ENCODE peak calls at places on chromosomes 1 and 21, in eight cellular contexts. One of them, this sample, is unnamed.

GRCh38 chr1:231397882-231398671 is 24.0 kb downstream of the EGLN1 start:
- DNase-seq in NCI-H2081: no peak
- DNase-seq in progenitor cell of endocrine pancreas: no peak
- DNase-seq in prostate gland: no peak
- DNase-seq in HCEC 1CT: no peak
- DNase-seq in endothelial cell of umbilical vein: no peak
- DNase-seq in NCI-H1092 treated with DMSO at 0.1 percent for 48 hours: no peak
- DNase-seq in M059J: no peak
- DNase-seq in this sample: no peak

GRCh38 chr1:53541761-53542550 is 82.8 kb downstream of the DMRTB1 start:
- DNase-seq in progenitor cell of endocrine pancreas: no peak
- DNase-seq in prostate gland: no peak
- DNase-seq in NCI-H1092 treated with DMSO at 0.1 percent for 48 hours: no peak
- DNase-seq in endothelial cell of umbilical vein: no peak
- DNase-seq in HCEC 1CT: peak
- DNase-seq in M059J: peak
- DNase-seq in NCI-H2081: no peak
- DNase-seq in this sample: no peak

GRCh38 chr1:67013573-67013972 is 40.4 kb downstream of the SLC35D1 start:
- DNase-seq in HCEC 1CT: peak
- DNase-seq in prostate gland: no peak
- DNase-seq in M059J: peak
- DNase-seq in endothelial cell of umbilical vein: no peak
- DNase-seq in progenitor cell of endocrine pancreas: no peak
- DNase-seq in NCI-H1092 treated with DMSO at 0.1 percent for 48 hours: no peak
- DNase-seq in NCI-H2081: no peak
- DNase-seq in this sample: no peak

GRCh38 chr1:183633676-183634343 is 1.8 kb downstream of the ARPC5 start:
- DNase-seq in M059J: peak
- DNase-seq in progenitor cell of endocrine pancreas: no peak
- DNase-seq in NCI-H2081: peak
- DNase-seq in prostate gland: no peak
- DNase-seq in NCI-H1092 treated with DMSO at 0.1 percent for 48 hours: peak
- DNase-seq in endothelial cell of umbilical vein: peak
- DNase-seq in HCEC 1CT: peak
- DNase-seq in this sample: peak

GRCh38 chr1:228871314-228872061 is 136.2 kb downstream of the RHOU start:
- DNase-seq in NCI-H2081: no peak
- DNase-seq in NCI-H1092 treated with DMSO at 0.1 percent for 48 hours: no peak
- DNase-seq in M059J: no peak
- DNase-seq in HCEC 1CT: no peak
- DNase-seq in prostate gland: no peak
- DNase-seq in endothelial cell of umbilical vein: no peak
- DNase-seq in progenitor cell of endocrine pancreas: no peak
- DNase-seq in this sample: no peak

GRCh38 chr1:36123357-36123756 is 1.7 kb downstream of the COL8A2 start:
- DNase-seq in HCEC 1CT: no peak
- DNase-seq in progenitor cell of endocrine pancreas: no peak
- DNase-seq in prostate gland: no peak
- DNase-seq in NCI-H2081: no peak
- DNase-seq in NCI-H1092 treated with DMSO at 0.1 percent for 48 hours: no peak
- DNase-seq in M059J: no peak
- DNase-seq in endothelial cell of umbilical vein: no peak
- DNase-seq in this sample: no peak

GRCh38 chr1:19205845-19206244 is 4.2 kb downstream of the UBR4 start:
- DNase-seq in prostate gland: no peak
- DNase-seq in HCEC 1CT: no peak
- DNase-seq in NCI-H1092 treated with DMSO at 0.1 percent for 48 hours: no peak
- DNase-seq in endothelial cell of umbilical vein: no peak
- DNase-seq in progenitor cell of endocrine pancreas: no peak
- DNase-seq in NCI-H2081: no peak
- DNase-seq in M059J: no peak
- DNase-seq in this sample: no peak

GRCh38 chr1:35988237-35988636 is 57.3 kb downstream of the AGO3 start:
- DNase-seq in progenitor cell of endocrine pancreas: no peak
- DNase-seq in NCI-H2081: no peak
- DNase-seq in M059J: no peak
- DNase-seq in HCEC 1CT: no peak
- DNase-seq in NCI-H1092 treated with DMSO at 0.1 percent for 48 hours: no peak
- DNase-seq in endothelial cell of umbilical vein: no peak
- DNase-seq in prostate gland: no peak
- DNase-seq in this sample: no peak

GRCh38 chr21:25281134-25281533 is 326.1 kb downstream of the MRPL39 start:
- DNase-seq in NCI-H1092 treated with DMSO at 0.1 percent for 48 hours: no peak
- DNase-seq in NCI-H2081: no peak
- DNase-seq in M059J: no peak
- DNase-seq in HCEC 1CT: no peak
- DNase-seq in prostate gland: no peak
- DNase-seq in progenitor cell of endocrine pancreas: no peak
- DNase-seq in endothelial cell of umbilical vein: no peak
- DNase-seq in this sample: no peak

GRCh38 chr1:6205849-6206845 is at the start of gene RNF207:
- DNase-seq in endothelial cell of umbilical vein: peak
- DNase-seq in NCI-H2081: no peak
- DNase-seq in NCI-H1092 treated with DMSO at 0.1 percent for 48 hours: no peak
- DNase-seq in progenitor cell of endocrine pancreas: peak
- DNase-seq in prostate gland: peak
- DNase-seq in HCEC 1CT: peak
- DNase-seq in M059J: peak
- DNase-seq in this sample: peak

GRCh38 chr1:942864-943533 is 16.1 kb downstream of the NOC2L start:
- DNase-seq in endothelial cell of umbilical vein: no peak
- DNase-seq in NCI-H1092 treated with DMSO at 0.1 percent for 48 hours: no peak
- DNase-seq in HCEC 1CT: no peak
- DNase-seq in progenitor cell of endocrine pancreas: no peak
- DNase-seq in prostate gland: no peak
- DNase-seq in NCI-H2081: peak
- DNase-seq in M059J: peak
- DNase-seq in this sample: no peak

GRCh38 chr1:180542530-180543171 is 16.1 kb upstream of the OVAAL start:
- DNase-seq in prostate gland: no peak
- DNase-seq in HCEC 1CT: peak
- DNase-seq in endothelial cell of umbilical vein: no peak
- DNase-seq in progenitor cell of endocrine pancreas: no peak
- DNase-seq in NCI-H1092 treated with DMSO at 0.1 percent for 48 hours: no peak
- DNase-seq in M059J: peak
- DNase-seq in NCI-H2081: no peak
- DNase-seq in this sample: no peak

GRCh38 chr1:43930168-43930948 is 3.2 kb upstream of the ARTN start:
- DNase-seq in HCEC 1CT: no peak
- DNase-seq in prostate gland: no peak
- DNase-seq in NCI-H2081: peak
- DNase-seq in NCI-H1092 treated with DMSO at 0.1 percent for 48 hours: no peak
- DNase-seq in progenitor cell of endocrine pancreas: no peak
- DNase-seq in M059J: no peak
- DNase-seq in endothelial cell of umbilical vein: no peak
- DNase-seq in this sample: no peak

GRCh38 chr1:2165636-2166035 is 28.9 kb downstream of the FAAP20 start:
- DNase-seq in NCI-H2081: no peak
- DNase-seq in endothelial cell of umbilical vein: no peak
- DNase-seq in progenitor cell of endocrine pancreas: no peak
- DNase-seq in M059J: no peak
- DNase-seq in NCI-H1092 treated with DMSO at 0.1 percent for 48 hours: no peak
- DNase-seq in HCEC 1CT: no peak
- DNase-seq in prostate gland: no peak
- DNase-seq in this sample: no peak

GRCh38 chr1:201025571-201026002 is 2.1 kb upstream of the KIF21B start:
- DNase-seq in HCEC 1CT: peak
- DNase-seq in endothelial cell of umbilical vein: peak
- DNase-seq in NCI-H1092 treated with DMSO at 0.1 percent for 48 hours: no peak
- DNase-seq in prostate gland: no peak
- DNase-seq in M059J: peak
- DNase-seq in NCI-H2081: no peak
- DNase-seq in progenitor cell of endocrine pancreas: no peak
- DNase-seq in this sample: peak

GRCh38 chr1:17369466-17369865 is 2.5 kb upstream of the PADI6 start:
- DNase-seq in progenitor cell of endocrine pancreas: no peak
- DNase-seq in M059J: peak
- DNase-seq in endothelial cell of umbilical vein: no peak
- DNase-seq in HCEC 1CT: peak
- DNase-seq in NCI-H2081: no peak
- DNase-seq in NCI-H1092 treated with DMSO at 0.1 percent for 48 hours: no peak
- DNase-seq in prostate gland: no peak
- DNase-seq in this sample: no peak

GRCh38 chr1:245393694-245394093 is 238.9 kb downstream of the KIF26B start:
- DNase-seq in M059J: no peak
- DNase-seq in prostate gland: no peak
- DNase-seq in progenitor cell of endocrine pancreas: no peak
- DNase-seq in NCI-H1092 treated with DMSO at 0.1 percent for 48 hours: no peak
- DNase-seq in HCEC 1CT: no peak
- DNase-seq in endothelial cell of umbilical vein: no peak
- DNase-seq in NCI-H2081: no peak
- DNase-seq in this sample: no peak

GRCh38 chr1:20344738-20345137 is 54.1 kb downstream of the VWA5B1 start:
- DNase-seq in M059J: no peak
- DNase-seq in progenitor cell of endocrine pancreas: no peak
- DNase-seq in prostate gland: no peak
- DNase-seq in endothelial cell of umbilical vein: no peak
- DNase-seq in NCI-H2081: no peak
- DNase-seq in NCI-H1092 treated with DMSO at 0.1 percent for 48 hours: no peak
- DNase-seq in HCEC 1CT: no peak
- DNase-seq in this sample: no peak

GRCh38 chr1:236733654-236734053 is 47.4 kb downstream of the ACTN2 start:
- DNase-seq in NCI-H1092 treated with DMSO at 0.1 percent for 48 hours: no peak
- DNase-seq in prostate gland: no peak
- DNase-seq in HCEC 1CT: no peak
- DNase-seq in endothelial cell of umbilical vein: peak
- DNase-seq in NCI-H2081: no peak
- DNase-seq in progenitor cell of endocrine pancreas: no peak
- DNase-seq in M059J: peak
- DNase-seq in this sample: no peak

GRCh38 chr1:63487336-63488065 is 35.5 kb downstream of the ITGB3BP start:
- DNase-seq in progenitor cell of endocrine pancreas: no peak
- DNase-seq in NCI-H2081: peak
- DNase-seq in NCI-H1092 treated with DMSO at 0.1 percent for 48 hours: no peak
- DNase-seq in HCEC 1CT: peak
- DNase-seq in M059J: peak
- DNase-seq in endothelial cell of umbilical vein: no peak
- DNase-seq in prostate gland: peak
- DNase-seq in this sample: no peak

GRCh38 chr1:94863297-94863911 is 43.2 kb downstream of the SLC44A3 start:
- DNase-seq in NCI-H1092 treated with DMSO at 0.1 percent for 48 hours: no peak
- DNase-seq in NCI-H2081: no peak
- DNase-seq in prostate gland: peak
- DNase-seq in endothelial cell of umbilical vein: peak
- DNase-seq in HCEC 1CT: peak
- DNase-seq in progenitor cell of endocrine pancreas: no peak
- DNase-seq in M059J: peak
- DNase-seq in this sample: no peak

GRCh38 chr1:68620575-68620974 is 123.7 kb upstream of the DEPDC1 start:
- DNase-seq in endothelial cell of umbilical vein: no peak
- DNase-seq in progenitor cell of endocrine pancreas: no peak
- DNase-seq in NCI-H1092 treated with DMSO at 0.1 percent for 48 hours: no peak
- DNase-seq in prostate gland: no peak
- DNase-seq in M059J: no peak
- DNase-seq in NCI-H2081: no peak
- DNase-seq in HCEC 1CT: no peak
- DNase-seq in this sample: no peak

GRCh38 chr1:55057956-55058298 is 18.6 kb downstream of the PCSK9 start:
- DNase-seq in NCI-H2081: no peak
- DNase-seq in progenitor cell of endocrine pancreas: no peak
- DNase-seq in NCI-H1092 treated with DMSO at 0.1 percent for 48 hours: no peak
- DNase-seq in prostate gland: no peak
- DNase-seq in M059J: no peak
- DNase-seq in HCEC 1CT: no peak
- DNase-seq in endothelial cell of umbilical vein: no peak
- DNase-seq in this sample: no peak

GRCh38 chr1:4088676-4089075 is 188.6 kb upstream of the C1orf174 start:
- DNase-seq in NCI-H2081: no peak
- DNase-seq in NCI-H1092 treated with DMSO at 0.1 percent for 48 hours: no peak
- DNase-seq in endothelial cell of umbilical vein: no peak
- DNase-seq in progenitor cell of endocrine pancreas: no peak
- DNase-seq in HCEC 1CT: no peak
- DNase-seq in M059J: no peak
- DNase-seq in prostate gland: no peak
- DNase-seq in this sample: no peak

GRCh38 chr21:27423906-27424595 is 457.2 kb upstream of the ADAMTS5 start:
- DNase-seq in HCEC 1CT: peak
- DNase-seq in M059J: peak
- DNase-seq in prostate gland: no peak
- DNase-seq in endothelial cell of umbilical vein: no peak
- DNase-seq in NCI-H1092 treated with DMSO at 0.1 percent for 48 hours: no peak
- DNase-seq in NCI-H2081: no peak
- DNase-seq in progenitor cell of endocrine pancreas: no peak
- DNase-seq in this sample: no peak

GRCh38 chr21:32771134-32771523 is 426 bp downstream of the PAXBP1 start:
- DNase-seq in prostate gland: peak
- DNase-seq in M059J: peak
- DNase-seq in HCEC 1CT: peak
- DNase-seq in NCI-H1092 treated with DMSO at 0.1 percent for 48 hours: no peak
- DNase-seq in NCI-H2081: peak
- DNase-seq in progenitor cell of endocrine pancreas: peak
- DNase-seq in endothelial cell of umbilical vein: no peak
- DNase-seq in this sample: peak

GRCh38 chr1:3880429-3881190 is 19.5 kb downstream of the C1orf174 start:
- DNase-seq in prostate gland: no peak
- DNase-seq in progenitor cell of endocrine pancreas: no peak
- DNase-seq in M059J: no peak
- DNase-seq in endothelial cell of umbilical vein: no peak
- DNase-seq in NCI-H2081: no peak
- DNase-seq in NCI-H1092 treated with DMSO at 0.1 percent for 48 hours: no peak
- DNase-seq in HCEC 1CT: no peak
- DNase-seq in this sample: no peak